ENCODE peak calls at places on chromosomes 12 and 14, in six cellular contexts. One of them, this sample, is unnamed. For H3K27me3, the result is how much of the 10 kb centered on the place peaks cover.

GRCh38 chr12:47754881-47755280 is 3.8 kb downstream of the RAPGEF3 start:
- DNase-seq in mesendoderm: no peak
- DNase-seq in transverse colon: peak
- DNase-seq in thyroid gland: peak
- DNase-seq in IMR-90: no peak
- DNase-seq in Karpas-422: no peak
- DNase-seq in this sample: no peak

GRCh38 chr14:94775082-94775874 is 5.4 kb upstream of the GSC start:
- DNase-seq in mesendoderm: peak
- DNase-seq in transverse colon: no peak
- DNase-seq in thyroid gland: no peak
- DNase-seq in IMR-90: no peak
- DNase-seq in Karpas-422: no peak
- DNase-seq in this sample: no peak

GRCh38 chr12:88946377-88946997 is 366.2 kb upstream of the KITLG start:
- DNase-seq in mesendoderm: peak
- DNase-seq in transverse colon: no peak
- DNase-seq in thyroid gland: peak
- DNase-seq in IMR-90: peak
- DNase-seq in Karpas-422: no peak
- DNase-seq in this sample: no peak

GRCh38 chr12:46933947-46934346 is 108.2 kb upstream of the SLC38A4 start:
- DNase-seq in mesendoderm: peak
- DNase-seq in transverse colon: no peak
- DNase-seq in thyroid gland: no peak
- DNase-seq in IMR-90: peak
- DNase-seq in Karpas-422: peak
- DNase-seq in this sample: no peak

GRCh38 chr12:113112043-113112899 is 23.3 kb downstream of the RASAL1 start:
- DNase-seq in mesendoderm: no peak
- DNase-seq in transverse colon: no peak
- DNase-seq in thyroid gland: no peak
- DNase-seq in IMR-90: no peak
- DNase-seq in Karpas-422: no peak
- DNase-seq in this sample: no peak

GRCh38 chr12:126706300-126706699 is 1560.7 kb upstream of the TMEM132C start:
- DNase-seq in mesendoderm: peak
- DNase-seq in transverse colon: no peak
- DNase-seq in thyroid gland: no peak
- DNase-seq in IMR-90: no peak
- DNase-seq in Karpas-422: no peak
- DNase-seq in this sample: no peak

GRCh38 chr12:124608451-124608870 is 41.0 kb upstream of the NCOR2 start:
- DNase-seq in mesendoderm: no peak
- DNase-seq in transverse colon: peak
- DNase-seq in thyroid gland: no peak
- DNase-seq in IMR-90: no peak
- DNase-seq in Karpas-422: peak
- DNase-seq in this sample: no peak

GRCh38 chr12:50112456-50113218 is 601 bp downstream of the COX14 start:
- DNase-seq in mesendoderm: peak
- DNase-seq in transverse colon: no peak
- DNase-seq in thyroid gland: peak
- DNase-seq in IMR-90: no peak
- DNase-seq in Karpas-422: peak
- DNase-seq in this sample: no peak

GRCh38 chr14:24368562-24369252 is 723 bp downstream of the NFATC4 start:
- DNase-seq in mesendoderm: peak
- DNase-seq in transverse colon: peak
- DNase-seq in thyroid gland: peak
- DNase-seq in IMR-90: peak
- DNase-seq in Karpas-422: peak
- DNase-seq in this sample: peak

GRCh38 chr14:34036319-34036761 is 85.5 kb upstream of the EGLN3 start:
- DNase-seq in mesendoderm: no peak
- DNase-seq in transverse colon: no peak
- DNase-seq in thyroid gland: no peak
- DNase-seq in IMR-90: no peak
- DNase-seq in Karpas-422: no peak
- DNase-seq in this sample: no peak

GRCh38 chr12:121861549-121862254 is 3.0 kb upstream of the HPD start:
- DNase-seq in mesendoderm: peak
- DNase-seq in transverse colon: no peak
- DNase-seq in thyroid gland: no peak
- DNase-seq in IMR-90: peak
- DNase-seq in Karpas-422: no peak
- DNase-seq in this sample: no peak

GRCh38 chr12:124687695-124688301 is 120.4 kb upstream of the NCOR2 start:
- DNase-seq in mesendoderm: no peak
- DNase-seq in transverse colon: no peak
- DNase-seq in thyroid gland: peak
- DNase-seq in IMR-90: no peak
- DNase-seq in Karpas-422: peak
- DNase-seq in this sample: peak

GRCh38 chr12:109881752-109882151 is 1.4 kb upstream of the GLTP start:
- DNase-seq in mesendoderm: peak
- DNase-seq in transverse colon: no peak
- DNase-seq in thyroid gland: no peak
- DNase-seq in IMR-90: no peak
- DNase-seq in Karpas-422: no peak
- DNase-seq in this sample: no peak

GRCh38 chr12:47889040-47889439 is 15.8 kb downstream of the VDR start:
- DNase-seq in mesendoderm: no peak
- DNase-seq in transverse colon: no peak
- DNase-seq in thyroid gland: no peak
- DNase-seq in IMR-90: no peak
- DNase-seq in Karpas-422: no peak
- DNase-seq in this sample: no peak

GRCh38 chr12:116244001-116244400 is 33.5 kb downstream of the MED13L start:
- DNase-seq in mesendoderm: peak
- DNase-seq in transverse colon: no peak
- DNase-seq in thyroid gland: no peak
- DNase-seq in IMR-90: peak
- DNase-seq in Karpas-422: no peak
- DNase-seq in this sample: no peak

GRCh38 chr14:90382491-90383125 is 14.2 kb upstream of the CALM1 start:
- DNase-seq in mesendoderm: peak
- DNase-seq in transverse colon: peak
- DNase-seq in thyroid gland: peak
- DNase-seq in IMR-90: peak
- DNase-seq in Karpas-422: peak
- DNase-seq in this sample: peak

GRCh38 chr12:132053338-132054330 is 90.5 kb downstream of the DDX51 start:
- DNase-seq in mesendoderm: no peak
- DNase-seq in transverse colon: no peak
- DNase-seq in thyroid gland: peak
- DNase-seq in IMR-90: no peak
- DNase-seq in Karpas-422: no peak
- DNase-seq in this sample: no peak

GRCh38 chr12:118436002-118436724 is 59.8 kb downstream of the SUDS3 start:
- DNase-seq in mesendoderm: peak
- DNase-seq in transverse colon: no peak
- DNase-seq in thyroid gland: no peak
- DNase-seq in IMR-90: no peak
- DNase-seq in Karpas-422: peak
- DNase-seq in this sample: no peak

GRCh38 chr14:90091393-90091792 is 29.6 kb downstream of the KCNK13 start:
- DNase-seq in mesendoderm: no peak
- DNase-seq in transverse colon: no peak
- DNase-seq in thyroid gland: peak
- DNase-seq in IMR-90: peak
- DNase-seq in Karpas-422: no peak
- DNase-seq in this sample: no peak

GRCh38 chr12:121791671-121792496 is 1.6 kb downstream of the RHOF start:
- DNase-seq in mesendoderm: no peak
- DNase-seq in transverse colon: peak
- DNase-seq in thyroid gland: peak
- DNase-seq in IMR-90: no peak
- DNase-seq in Karpas-422: no peak
- DNase-seq in this sample: no peak

GRCh38 chr12:131471946-131472732 is 238.8 kb upstream of the SFSWAP start:
- DNase-seq in mesendoderm: no peak
- DNase-seq in transverse colon: no peak
- DNase-seq in thyroid gland: no peak
- DNase-seq in IMR-90: no peak
- DNase-seq in Karpas-422: no peak
- DNase-seq in this sample: no peak

GRCh38 chr14:92121670-92122350 is at the start of the genes CPSF2 and NDUFB1:
- DNase-seq in mesendoderm: peak
- DNase-seq in transverse colon: peak
- DNase-seq in thyroid gland: peak
- DNase-seq in IMR-90: peak
- DNase-seq in Karpas-422: peak
- DNase-seq in this sample: peak

GRCh38 chr12:58656254-58657009 is 263.9 kb downstream of the LRIG3 start:
- DNase-seq in mesendoderm: no peak
- DNase-seq in transverse colon: no peak
- DNase-seq in thyroid gland: no peak
- DNase-seq in IMR-90: no peak
- DNase-seq in Karpas-422: no peak
- DNase-seq in this sample: no peak

GRCh38 chr14:35632276-35633071 is 98.5 kb downstream of the INSM2 start:
- DNase-seq in mesendoderm: no peak
- DNase-seq in transverse colon: no peak
- DNase-seq in thyroid gland: no peak
- DNase-seq in IMR-90: peak
- DNase-seq in Karpas-422: peak
- DNase-seq in this sample: no peak

GRCh38 chr12:120037851-120038250 is 48.8 kb downstream of the BICDL1 start:
- DNase-seq in mesendoderm: no peak
- DNase-seq in transverse colon: no peak
- DNase-seq in thyroid gland: no peak
- DNase-seq in IMR-90: no peak
- DNase-seq in Karpas-422: no peak
- DNase-seq in this sample: no peak

GRCh38 chr14:61188196-61188595 is 92.9 kb downstream of the TMEM30B start:
- DNase-seq in mesendoderm: peak
- DNase-seq in transverse colon: no peak
- DNase-seq in thyroid gland: no peak
- DNase-seq in IMR-90: no peak
- DNase-seq in Karpas-422: no peak
- DNase-seq in this sample: no peak

GRCh38 chr12:126492181-126492580 is 1426.9 kb downstream of the AACS start:
- DNase-seq in mesendoderm: peak
- DNase-seq in transverse colon: no peak
- DNase-seq in thyroid gland: no peak
- DNase-seq in IMR-90: no peak
- DNase-seq in Karpas-422: no peak
- DNase-seq in this sample: no peak

GRCh38 chr14:57930241-57930975 is 64.5 kb upstream of the SLC35F4 start:
- DNase-seq in mesendoderm: no peak
- DNase-seq in transverse colon: no peak
- DNase-seq in thyroid gland: no peak
- DNase-seq in IMR-90: no peak
- DNase-seq in Karpas-422: no peak
- DNase-seq in this sample: no peak

GRCh38 chr14:38950676-38951075 is 152.4 kb downstream of the SEC23A start:
- DNase-seq in mesendoderm: peak
- DNase-seq in transverse colon: no peak
- DNase-seq in thyroid gland: no peak
- DNase-seq in IMR-90: no peak
- DNase-seq in Karpas-422: no peak
- DNase-seq in this sample: no peak

DNA sequence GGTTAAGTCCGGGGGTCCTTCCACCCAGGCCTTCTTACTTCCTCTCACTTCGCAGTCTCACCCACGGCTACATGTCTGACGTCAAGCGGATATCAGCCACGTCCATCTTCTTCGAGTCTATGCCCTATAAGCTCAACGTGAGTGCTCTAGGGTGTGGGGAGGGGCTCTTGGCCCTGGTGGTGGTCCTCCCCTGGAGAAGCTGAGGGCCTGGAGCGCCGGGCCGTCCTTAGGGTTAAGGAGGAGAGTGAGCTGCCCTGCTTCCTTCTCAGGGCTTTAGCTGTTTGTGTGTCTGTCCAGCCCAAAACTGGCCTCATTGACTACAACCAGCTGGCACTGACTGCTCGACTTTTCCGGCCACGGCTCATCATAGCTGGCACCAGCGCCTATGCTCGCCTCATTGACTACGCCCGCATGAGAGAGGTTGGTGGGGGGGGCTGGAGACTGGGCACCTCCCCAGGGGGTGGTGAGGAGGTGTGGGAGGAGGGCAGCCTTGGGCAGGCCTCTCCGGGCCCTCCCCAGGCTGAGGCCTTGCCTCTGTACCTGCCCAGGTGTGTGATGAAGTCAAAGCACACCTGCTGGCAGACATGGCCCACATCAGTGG is 2.7 kb downstream of the SHMT2 start:
- DNase-seq in mesendoderm: no peak
- DNase-seq in transverse colon: no peak
- DNase-seq in thyroid gland: no peak
- DNase-seq in IMR-90: no peak
- DNase-seq in Karpas-422: no peak
- DNase-seq in this sample: no peak
- H3K27ac ChIP-seq in mesendoderm: no peak
- H3K27ac ChIP-seq in transverse colon: no peak
- H3K27ac ChIP-seq in thyroid gland: no peak
- H3K27ac ChIP-seq in IMR-90: no peak
- H3K27ac ChIP-seq in Karpas-422: no peak
- H3K27ac ChIP-seq in this sample: no peak

DNA sequence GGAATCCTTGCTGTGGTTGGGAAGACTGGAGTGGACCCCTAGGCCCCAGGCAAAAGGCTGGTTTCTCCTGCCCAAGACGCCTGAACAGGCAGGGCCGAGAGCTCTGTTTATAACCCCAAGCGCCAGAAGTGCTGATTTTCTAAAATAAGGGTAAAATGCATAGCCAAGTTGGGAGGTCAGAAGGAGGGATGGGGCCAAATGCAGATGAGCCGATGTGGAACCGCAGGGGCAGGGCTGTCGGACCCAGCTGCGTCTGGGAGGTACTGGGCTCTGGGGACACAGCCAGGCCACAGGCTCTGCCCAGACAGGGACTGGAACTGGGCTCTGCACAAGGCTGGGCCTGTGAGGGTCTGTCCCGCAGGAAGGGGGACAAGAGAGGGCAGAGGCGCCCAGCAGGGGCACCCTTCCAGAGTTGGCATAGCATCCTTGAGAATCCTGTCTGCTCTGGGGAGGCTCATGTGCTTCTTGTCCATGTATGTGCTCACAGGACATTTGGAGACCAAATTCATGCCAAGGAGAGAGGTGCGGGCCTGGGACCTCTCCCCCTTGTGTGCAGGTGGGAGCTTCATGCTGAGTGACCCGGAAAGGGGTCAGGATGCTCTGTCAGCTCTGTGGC is 49.1 kb downstream of the JAG2 start:
- DNase-seq in mesendoderm: no peak
- DNase-seq in transverse colon: no peak
- DNase-seq in thyroid gland: no peak
- DNase-seq in IMR-90: no peak
- DNase-seq in Karpas-422: no peak
- DNase-seq in this sample: no peak
- H3K27me3 ChIP-seq in mesendoderm: under half
- H3K27me3 ChIP-seq in transverse colon: under half
- H3K27me3 ChIP-seq in thyroid gland: under half
- H3K27me3 ChIP-seq in IMR-90: half or more
- H3K27me3 ChIP-seq in Karpas-422: under half
- H3K27me3 ChIP-seq in this sample: under half

GRCh38 chr12:76739896-76740295 is 24.0 kb upstream of the ZDHHC17 start:
- DNase-seq in mesendoderm: no peak
- DNase-seq in transverse colon: no peak
- DNase-seq in thyroid gland: no peak
- DNase-seq in IMR-90: no peak
- DNase-seq in Karpas-422: no peak
- DNase-seq in this sample: no peak
- H3K27ac ChIP-seq in mesendoderm: no peak
- H3K27ac ChIP-seq in transverse colon: no peak
- H3K27ac ChIP-seq in thyroid gland: no peak
- H3K27ac ChIP-seq in IMR-90: no peak
- H3K27ac ChIP-seq in Karpas-422: no peak
- H3K27ac ChIP-seq in this sample: no peak

GRCh38 chr12:117365072-117365616 is 3.7 kb upstream of the NOS1 start:
- DNase-seq in mesendoderm: no peak
- DNase-seq in transverse colon: no peak
- DNase-seq in thyroid gland: no peak
- DNase-seq in IMR-90: no peak
- DNase-seq in Karpas-422: no peak
- DNase-seq in this sample: no peak
- H3K27me3 ChIP-seq in mesendoderm: under half
- H3K27me3 ChIP-seq in transverse colon: half or more
- H3K27me3 ChIP-seq in thyroid gland: under half
- H3K27me3 ChIP-seq in IMR-90: under half
- H3K27me3 ChIP-seq in Karpas-422: under half
- H3K27me3 ChIP-seq in this sample: under half

This sample was measured in dorsolateral prefrontal cortex.